ENCODE peak calls at places on chromosomes 11 and 22, in four cellular contexts. X is K562, T is GM12878, G is HepG2. W is an unnamed sample.
A peak's percentile ranks its signal among the peaks of the same experiment; 100 is the strongest.

GRCh38 chr11:19344661-19345518 is 104.1 kb upstream of the E2F8 start:
- DNase-seq in X (no peak), T (no peak), G (no peak), W (peak; percentile 90)

GRCh38 chr11:61485080-61485479 is 23.5 kb upstream of the LRRC10B start:
- DNase-seq in X (no peak), T (no peak), G (no peak), W (no peak)

GRCh38 chr22:21651521-21652009 is 9.5 kb downstream of the SDF2L1 start:
- DNase-seq in X (no peak), T (no peak), G (no peak), W (no peak)

GRCh38 chr11:26297179-26297970 is 34.6 kb upstream of the ANO3 start:
- DNase-seq in X (peak; percentile 29), T (no peak), G (peak; percentile 58), W (peak; percentile 66)

GRCh38 chr11:76131585-76131984 is 74.7 kb downstream of the WNT11 start:
- DNase-seq in X (no peak), T (no peak), G (no peak), W (no peak)

GRCh38 chr22:44352378-44353062 is 39.8 kb upstream of the SHISAL1 start:
- DNase-seq in X (no peak), T (no peak), G (no peak), W (no peak)

GRCh38 chr11:102666331-102666957 is 39.1 kb downstream of the MMP27 start:
- DNase-seq in X (peak; percentile 48), T (no peak), G (peak; percentile 46), W (peak; percentile 74)

GRCh38 chr11:7582338-7582985 is 68.7 kb downstream of the PPFIBP2 start:
- DNase-seq in X (no peak), T (no peak), G (no peak), W (no peak)

GRCh38 chr11:115168229-115168671 is 336.0 kb downstream of the CADM1 start:
- DNase-seq in X (no peak), T (no peak), G (no peak), W (no peak)

GRCh38 chr11:68923614-68924013 is 19.9 kb downstream of the IGHMBP2 start:
- DNase-seq in X (no peak), T (no peak), G (no peak), W (no peak)

GRCh38 chr22:17918840-17919239 is 105.5 kb downstream of the MICAL3 start:
- DNase-seq in X (no peak), T (no peak), G (no peak), W (no peak)

GRCh38 chr11:45805305-45806071 is 539 bp downstream of the SLC35C1 start:
- DNase-seq in X (peak; percentile 58), T (no peak), G (peak; percentile 44), W (peak; percentile 50)

GRCh38 chr22:31082606-31083376 is 1.7 kb downstream of the SMTN start:
- DNase-seq in X (peak; percentile 85), T (no peak), G (peak; percentile 60), W (peak; percentile 79)

GRCh38 chr11:108501396-108501795 is 3.2 kb upstream of the POGLUT3 start:
- DNase-seq in X (no peak), T (no peak), G (no peak), W (no peak)

GRCh38 chr11:59186130-59186594 is 14.2 kb downstream of the DTX4 start:
- DNase-seq in X (peak; percentile 66), T (no peak), G (peak; percentile 50), W (peak; percentile 72)

GRCh38 chr22:30694171-30694637 is 470 bp upstream of the OSBP2 start:
- DNase-seq in X (no peak), T (no peak), G (no peak), W (peak; percentile 82)

GRCh38 chr11:2511421-2512369 is 66.9 kb downstream of the KCNQ1 start:
- DNase-seq in X (no peak), T (no peak), G (no peak), W (no peak)

GRCh38 chr11:93761910-93762309 is 20.4 kb downstream of the C11orf54 start:
- DNase-seq in X (no peak), T (no peak), G (no peak), W (no peak)

GRCh38 chr11:102577182-102577581 is 46.6 kb upstream of the MMP7 start:
- DNase-seq in X (no peak), T (no peak), G (no peak), W (no peak)

GRCh38 chr22:49019737-49020136 is 807.9 kb downstream of the BRD1 start:
- DNase-seq in X (no peak), T (no peak), G (no peak), W (no peak)

GRCh38 chr11:77084581-77085191 is 17.9 kb downstream of the CAPN5 start:
- DNase-seq in X (no peak), T (no peak), G (no peak), W (no peak)

GRCh38 chr22:19769393-19769715 is 8.8 kb downstream of the TBX1 start:
- DNase-seq in X (no peak), T (no peak), G (no peak), W (no peak)

GRCh38 chr11:120612363-120613263 is 101.1 kb downstream of the GRIK4 start:
- DNase-seq in X (no peak), T (peak; percentile 94), G (peak; percentile 45), W (no peak)

GRCh38 chr11:12757416-12757815 is 83.2 kb downstream of the TEAD1 start:
- DNase-seq in X (no peak), T (no peak), G (no peak), W (no peak)

GRCh38 chr22:23775779-23776375 is 3.2 kb downstream of the MMP11 start:
- DNase-seq in X (no peak), T (no peak), G (no peak), W (no peak)

GRCh38 chr11:69474736-69475135 is 6.7 kb upstream of the LINC01488 start:
- DNase-seq in X (no peak), T (no peak), G (no peak), W (no peak)

GRCh38 chr11:115695677-115696451 is 191.6 kb upstream of the CADM1 start:
- DNase-seq in X (no peak), T (no peak), G (no peak), W (no peak)

GRCh38 chr11:9943346-9944110 is 279.7 kb downstream of the SWAP70 start:
- DNase-seq in X (no peak), T (no peak), G (peak; percentile 4), W (no peak)

GRCh38 chr22:46136539-46137217 is 13.6 kb upstream of the PPARA start:
- DNase-seq in X (no peak), T (no peak), G (no peak), W (no peak)

GRCh38 chr11:31810779-31811647 is at the start of gene PAX6:
- DNase-seq in X (peak; percentile 87), T (peak; percentile 5), G (peak; percentile 51), W (peak; percentile 89)

GRCh38 chr11:29018631-29019030 is 910.4 kb downstream of the METTL15 start:
- DNase-seq in X (no peak), T (no peak), G (no peak), W (no peak)

GRCh38 chr11:124740277-124740882 is 638 bp downstream of the NRGN start:
- DNase-seq in X (peak; percentile 37), T (no peak), G (no peak), W (peak; percentile 43)

DNA sequence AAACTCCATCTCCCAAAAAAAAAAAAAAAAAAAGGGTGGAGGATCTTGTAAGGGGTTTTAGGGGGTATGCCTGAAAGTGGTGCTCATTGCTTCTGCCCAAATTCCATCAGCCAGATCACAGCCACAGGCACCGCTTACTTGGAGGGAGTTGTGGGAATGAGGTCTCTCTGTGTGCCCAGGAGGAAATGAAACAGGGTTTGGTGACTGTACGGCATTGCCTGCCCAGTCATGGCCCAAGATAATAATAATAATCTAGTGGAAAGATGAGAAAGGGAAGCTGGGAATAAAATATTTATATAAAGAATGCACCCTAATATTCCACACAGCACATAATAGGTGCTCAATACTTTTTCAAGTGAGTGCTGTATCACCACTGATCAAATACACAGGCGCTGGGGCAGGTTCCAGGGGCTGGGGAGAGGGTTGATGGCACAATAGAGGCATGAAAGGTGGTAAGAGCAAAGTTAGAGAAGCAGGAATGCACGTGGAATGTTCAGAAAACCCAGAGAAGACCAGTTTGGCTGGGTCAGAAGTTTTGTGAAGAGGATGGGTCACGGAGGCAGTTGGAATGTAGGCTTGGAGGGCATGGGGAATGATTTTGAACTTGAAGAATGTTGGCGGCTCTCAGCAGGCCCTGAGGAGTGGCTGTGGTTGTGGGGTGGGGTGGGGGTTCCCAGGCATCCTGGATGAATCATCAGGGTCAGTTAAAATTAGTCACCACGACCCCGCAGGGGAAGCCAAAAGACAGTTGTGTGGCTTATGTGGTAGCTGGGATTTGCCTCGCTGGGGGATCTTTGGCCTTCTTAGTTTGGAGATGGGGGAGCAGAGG is 12.5 kb upstream of the MB start:
- DNase-seq in X (peak; percentile 56), T (peak; percentile 61), G (no peak), W (peak; percentile 64)
- TF ChIP-seq JUNB in X (no peak), T (peak; percentile 85), G (no peak), W (no peak)

GRCh38 chr11:81092517-81092916 is 1641.1 kb downstream of the FAM181B start:
- DNase-seq in X (no peak), T (no peak), G (no peak), W (no peak)
- TF ChIP-seq JUNB in X (no peak), T (no peak), G (no peak), W (no peak)

GRCh38 chr11:66820921-66821320 is 22.3 kb upstream of the RCE1 start:
- DNase-seq in X (no peak), T (no peak), G (no peak), W (no peak)

GRCh38 chr11:66815646-66816045 is 27.6 kb upstream of the RCE1 start:
- DNase-seq in X (no peak), T (no peak), G (no peak), W (no peak)

GRCh38 chr11:66818231-66818955 is 24.8 kb upstream of the RCE1 start:
- DNase-seq in X (no peak), T (no peak), G (no peak), W (no peak)

GRCh38 chr11:66823700-66824099 is 19.5 kb upstream of the RCE1 start:
- DNase-seq in X (no peak), T (no peak), G (no peak), W (no peak)

GRCh38 chr11:66820381-66820780 is 22.9 kb upstream of the RCE1 start:
- DNase-seq in X (no peak), T (no peak), G (no peak), W (no peak)
- TF ChIP-seq JUNB in X (no peak), T (no peak), G (no peak), W (no peak)

GRCh38 chr22:39176067-39176621 is 23.7 kb upstream of the CBX7 start:
- DNase-seq in X (no peak), T (no peak), G (peak; percentile 72), W (peak; percentile 92)

GRCh38 chr22:39173787-39174497 is 21.5 kb upstream of the CBX7 start:
- DNase-seq in X (no peak), T (no peak), G (no peak), W (no peak)

GRCh38 chr22:39173050-39173706 is 20.7 kb upstream of the CBX7 start:
- DNase-seq in X (no peak), T (no peak), G (no peak), W (no peak)

GRCh38 chr22:39175127-39176066 is 22.9 kb upstream of the CBX7 start:
- DNase-seq in X (no peak), T (no peak), G (no peak), W (peak; percentile 57)

DNA sequence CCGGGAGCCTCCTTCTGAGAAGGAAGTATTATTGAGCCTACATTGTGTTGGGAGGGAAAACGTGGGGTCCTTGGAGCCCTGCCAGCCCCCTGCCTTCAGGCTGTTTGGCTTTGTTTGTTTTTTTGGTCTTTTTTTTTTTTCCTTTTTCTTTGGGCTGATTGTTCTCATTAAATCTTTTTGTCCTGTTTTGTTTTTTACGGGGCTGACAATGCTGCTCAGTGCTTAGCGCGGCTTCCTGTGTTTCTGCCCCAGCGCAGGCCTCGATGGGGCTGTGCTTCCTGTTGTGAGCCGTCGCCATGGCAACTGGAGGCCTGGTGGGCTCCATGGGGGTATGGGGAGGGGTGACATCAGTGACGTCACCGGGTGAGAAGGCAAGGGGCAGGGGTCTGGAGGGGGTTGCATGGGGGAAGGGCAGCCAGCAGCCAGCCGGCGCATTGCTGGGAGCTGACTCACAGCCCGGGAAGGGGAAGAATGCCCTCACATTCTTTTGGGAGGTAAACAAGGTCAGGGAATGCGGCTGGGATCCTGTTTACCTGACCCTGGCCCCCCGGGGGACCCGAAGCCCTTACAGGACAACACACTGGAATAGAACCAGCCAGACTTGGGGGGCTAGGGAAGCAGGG is 22.1 kb upstream of the CBX7 start:
- DNase-seq in X (peak; percentile 18), T (no peak), G (peak; percentile 93), W (peak; percentile 100)
- TF ChIP-seq JUNB in X (no peak), T (no peak), G (peak; percentile 98), W (no peak)